ENCODE peak calls at places on chromosome 5, in six cellular contexts. One of them, this sample, is unnamed.
A peak's percentile ranks its signal among the peaks of the same experiment; 100 is the strongest.

GRCh38 chr5:6365142-6365976 is 13.0 kb downstream of the MED10 start:
- DNase-seq in IMR-90: peak; percentile 53
- DNase-seq in osteocyte: peak; percentile 83
- DNase-seq in DND-41: no peak
- DNase-seq in lower leg skin: peak; percentile 72
- DNase-seq in transverse colon: no peak
- DNase-seq in this sample: peak; percentile 18

GRCh38 chr5:115329475-115329874 is 33.0 kb upstream of the CCDC112 start:
- DNase-seq in IMR-90: no peak
- DNase-seq in DND-41: no peak
- DNase-seq in transverse colon: peak; percentile 14
- DNase-seq in lower leg skin: no peak
- DNase-seq in osteocyte: no peak
- DNase-seq in this sample: peak; percentile 75

GRCh38 chr5:36070687-36071571 is 4.2 kb upstream of the UGT3A2 start:
- DNase-seq in transverse colon: no peak
- DNase-seq in lower leg skin: no peak
- DNase-seq in DND-41: no peak
- DNase-seq in osteocyte: no peak
- DNase-seq in IMR-90: no peak
- DNase-seq in this sample: no peak

GRCh38 chr5:111016801-111017200 is 54.7 kb upstream of the TSLP start:
- DNase-seq in lower leg skin: no peak
- DNase-seq in osteocyte: no peak
- DNase-seq in transverse colon: no peak
- DNase-seq in DND-41: no peak
- DNase-seq in IMR-90: peak; percentile 90
- DNase-seq in this sample: no peak

GRCh38 chr5:56717253-56717987 is 97.9 kb upstream of the MAP3K1 start:
- DNase-seq in IMR-90: no peak
- DNase-seq in lower leg skin: no peak
- DNase-seq in DND-41: no peak
- DNase-seq in osteocyte: no peak
- DNase-seq in transverse colon: no peak
- DNase-seq in this sample: no peak

GRCh38 chr5:134545070-134545868 is 19.8 kb downstream of the JADE2 start:
- DNase-seq in lower leg skin: peak; percentile 90
- DNase-seq in DND-41: peak; percentile 26
- DNase-seq in osteocyte: no peak
- DNase-seq in transverse colon: peak; percentile 49
- DNase-seq in IMR-90: no peak
- DNase-seq in this sample: peak; percentile 35

GRCh38 chr5:3996871-3997410 is 401.3 kb downstream of the IRX1 start:
- DNase-seq in lower leg skin: no peak
- DNase-seq in DND-41: no peak
- DNase-seq in osteocyte: no peak
- DNase-seq in IMR-90: no peak
- DNase-seq in transverse colon: no peak
- DNase-seq in this sample: no peak

GRCh38 chr5:113448224-113448623 is 13.4 kb upstream of the TSSK1B start:
- DNase-seq in transverse colon: no peak
- DNase-seq in IMR-90: no peak
- DNase-seq in lower leg skin: no peak
- DNase-seq in osteocyte: no peak
- DNase-seq in DND-41: no peak
- DNase-seq in this sample: no peak

GRCh38 chr5:143197260-143197656 is 206.2 kb downstream of the NR3C1 start:
- DNase-seq in lower leg skin: no peak
- DNase-seq in IMR-90: peak; percentile 28
- DNase-seq in transverse colon: no peak
- DNase-seq in osteocyte: no peak
- DNase-seq in DND-41: no peak
- DNase-seq in this sample: no peak

GRCh38 chr5:114255275-114255674 is 106.6 kb upstream of the KCNN2 start:
- DNase-seq in osteocyte: no peak
- DNase-seq in transverse colon: no peak
- DNase-seq in IMR-90: no peak
- DNase-seq in DND-41: no peak
- DNase-seq in lower leg skin: no peak
- DNase-seq in this sample: peak; percentile 58

GRCh38 chr5:113205323-113205722 is 228.7 kb downstream of the DCP2 start:
- DNase-seq in DND-41: no peak
- DNase-seq in lower leg skin: no peak
- DNase-seq in transverse colon: no peak
- DNase-seq in IMR-90: no peak
- DNase-seq in osteocyte: no peak
- DNase-seq in this sample: no peak

GRCh38 chr5:132473608-132474007 is 17.0 kb downstream of the IRF1 start:
- DNase-seq in transverse colon: peak; percentile 3
- DNase-seq in osteocyte: no peak
- DNase-seq in lower leg skin: no peak
- DNase-seq in IMR-90: no peak
- DNase-seq in DND-41: no peak
- DNase-seq in this sample: no peak

GRCh38 chr5:96344678-96345612 is 88.1 kb downstream of the PCSK1 start:
- DNase-seq in osteocyte: no peak
- DNase-seq in DND-41: peak; percentile 20
- DNase-seq in IMR-90: peak; percentile 86
- DNase-seq in lower leg skin: no peak
- DNase-seq in transverse colon: peak; percentile 35
- DNase-seq in this sample: no peak

GRCh38 chr5:68450245-68450852 is 234.8 kb downstream of the PIK3R1 start:
- DNase-seq in IMR-90: peak; percentile 77
- DNase-seq in osteocyte: no peak
- DNase-seq in lower leg skin: no peak
- DNase-seq in transverse colon: no peak
- DNase-seq in DND-41: no peak
- DNase-seq in this sample: no peak

GRCh38 chr5:17952231-17952630 is 318.0 kb downstream of the TAF11L14 start:
- DNase-seq in lower leg skin: no peak
- DNase-seq in DND-41: no peak
- DNase-seq in IMR-90: no peak
- DNase-seq in osteocyte: no peak
- DNase-seq in transverse colon: no peak
- DNase-seq in this sample: no peak

GRCh38 chr5:74187757-74188156 is 452.8 kb downstream of the ENC1 start:
- DNase-seq in DND-41: no peak
- DNase-seq in IMR-90: no peak
- DNase-seq in lower leg skin: no peak
- DNase-seq in transverse colon: no peak
- DNase-seq in osteocyte: no peak
- DNase-seq in this sample: peak; percentile 66

GRCh38 chr5:18465833-18466681 is 831.8 kb downstream of the TAF11L14 start:
- DNase-seq in IMR-90: peak; percentile 1
- DNase-seq in lower leg skin: no peak
- DNase-seq in osteocyte: no peak
- DNase-seq in DND-41: peak; percentile 45
- DNase-seq in transverse colon: peak; percentile 52
- DNase-seq in this sample: peak; percentile 88

GRCh38 chr5:170960567-170960966 is 98.7 kb downstream of the RANBP17 start:
- DNase-seq in transverse colon: no peak
- DNase-seq in DND-41: no peak
- DNase-seq in IMR-90: peak; percentile 59
- DNase-seq in lower leg skin: no peak
- DNase-seq in osteocyte: no peak
- DNase-seq in this sample: no peak

GRCh38 chr5:55276771-55277170 is 30.7 kb downstream of the DHX29 start:
- DNase-seq in osteocyte: no peak
- DNase-seq in DND-41: no peak
- DNase-seq in transverse colon: no peak
- DNase-seq in lower leg skin: no peak
- DNase-seq in IMR-90: peak; percentile 72
- DNase-seq in this sample: no peak

GRCh38 chr5:109563189-109563588 is 126.5 kb upstream of the MAN2A1 start:
- DNase-seq in DND-41: no peak
- DNase-seq in transverse colon: no peak
- DNase-seq in osteocyte: no peak
- DNase-seq in IMR-90: no peak
- DNase-seq in lower leg skin: no peak
- DNase-seq in this sample: no peak

DNA sequence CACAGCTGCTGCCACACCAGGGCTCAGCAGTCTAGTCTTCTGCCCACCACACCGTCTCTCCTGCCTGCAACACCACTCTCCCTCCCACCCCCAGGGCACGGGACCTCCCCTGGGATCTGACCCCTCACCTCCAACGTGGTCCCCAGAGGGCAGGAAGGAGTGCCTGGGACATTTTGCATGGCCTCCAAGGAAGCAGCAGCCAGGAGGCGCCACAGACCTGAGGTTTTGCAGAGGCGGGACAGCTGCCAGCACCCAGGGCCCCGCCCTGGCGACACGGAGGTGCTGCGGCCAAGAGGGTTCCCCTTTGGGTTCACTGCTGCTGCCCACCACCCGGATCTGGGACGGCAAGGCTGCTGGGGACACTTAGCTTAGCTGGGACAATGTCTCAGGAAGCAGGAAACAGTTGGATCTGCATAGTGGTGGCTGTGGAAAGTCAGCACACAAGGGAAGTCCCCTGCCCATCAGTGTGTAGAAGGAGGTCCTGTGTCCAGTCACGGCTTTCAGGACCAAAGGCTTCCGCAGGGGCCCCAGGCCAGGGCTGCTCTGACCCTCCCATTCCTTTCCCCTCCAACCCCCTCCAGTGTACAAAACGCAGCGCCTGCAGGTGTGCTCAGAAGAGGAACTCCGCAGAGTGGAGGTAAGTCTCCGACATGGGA is 13.8 kb downstream of the PROP1 start:
- DNase-seq in IMR-90: no peak
- DNase-seq in osteocyte: peak; percentile 82
- DNase-seq in transverse colon: no peak
- DNase-seq in lower leg skin: peak; percentile 81
- DNase-seq in DND-41: peak; percentile 25
- DNase-seq in this sample: peak; percentile 92
- TF ChIP-seq CTCF in IMR-90: no peak
- TF ChIP-seq CTCF in osteocyte: no peak
- TF ChIP-seq CTCF in transverse colon: no peak
- TF ChIP-seq CTCF in lower leg skin: no peak
- TF ChIP-seq CTCF in DND-41: peak; percentile 51
- TF ChIP-seq CTCF in this sample: peak; percentile 84

GRCh38 chr5:174433098-174433497 is 291.3 kb upstream of the MSX2 start:
- DNase-seq in lower leg skin: no peak
- DNase-seq in DND-41: no peak
- DNase-seq in osteocyte: no peak
- DNase-seq in IMR-90: no peak
- DNase-seq in transverse colon: no peak
- DNase-seq in this sample: no peak
- TF ChIP-seq CTCF in lower leg skin: no peak
- TF ChIP-seq CTCF in DND-41: no peak
- TF ChIP-seq CTCF in osteocyte: no peak
- TF ChIP-seq CTCF in IMR-90: no peak
- TF ChIP-seq CTCF in transverse colon: no peak
- TF ChIP-seq CTCF in this sample: no peak

GRCh38 chr5:64506567-64507321 is 929 bp downstream of the RGS7BP start:
- DNase-seq in IMR-90: no peak
- DNase-seq in osteocyte: no peak
- DNase-seq in lower leg skin: no peak
- DNase-seq in DND-41: no peak
- DNase-seq in transverse colon: no peak
- DNase-seq in this sample: peak; percentile 85
- TF ChIP-seq CTCF in IMR-90: no peak
- TF ChIP-seq CTCF in osteocyte: no peak
- TF ChIP-seq CTCF in lower leg skin: no peak
- TF ChIP-seq CTCF in DND-41: no peak
- TF ChIP-seq CTCF in transverse colon: no peak
- TF ChIP-seq CTCF in this sample: peak; percentile 68

GRCh38 chr5:42745426-42745825 is 11.2 kb upstream of the CCDC152 start:
- DNase-seq in transverse colon: peak; percentile 13
- DNase-seq in lower leg skin: no peak
- DNase-seq in IMR-90: no peak
- DNase-seq in osteocyte: no peak
- DNase-seq in DND-41: no peak
- DNase-seq in this sample: peak; percentile 89
- TF ChIP-seq CTCF in transverse colon: peak; percentile 30
- TF ChIP-seq CTCF in lower leg skin: no peak
- TF ChIP-seq CTCF in IMR-90: peak; percentile 19
- TF ChIP-seq CTCF in osteocyte: no peak
- TF ChIP-seq CTCF in DND-41: peak; percentile 48
- TF ChIP-seq CTCF in this sample: peak; percentile 87

GRCh38 chr5:146466521-146467349 is 19.6 kb downstream of the TCERG1 start:
- DNase-seq in lower leg skin: no peak
- DNase-seq in DND-41: no peak
- DNase-seq in transverse colon: no peak
- DNase-seq in osteocyte: no peak
- DNase-seq in IMR-90: peak; percentile 37
- DNase-seq in this sample: no peak
- TF ChIP-seq CTCF in lower leg skin: no peak
- TF ChIP-seq CTCF in DND-41: peak; percentile 45
- TF ChIP-seq CTCF in transverse colon: no peak
- TF ChIP-seq CTCF in osteocyte: peak; percentile 62
- TF ChIP-seq CTCF in IMR-90: peak; percentile 58
- TF ChIP-seq CTCF in this sample: peak; percentile 79

GRCh38 chr5:176573564-176574296 is 24.6 kb downstream of the CDHR2 start:
- DNase-seq in lower leg skin: peak; percentile 93
- DNase-seq in osteocyte: no peak
- DNase-seq in transverse colon: peak; percentile 73
- DNase-seq in DND-41: peak; percentile 69
- DNase-seq in IMR-90: peak; percentile 32
- DNase-seq in this sample: peak; percentile 93
- TF ChIP-seq CTCF in lower leg skin: peak; percentile 17
- TF ChIP-seq CTCF in osteocyte: peak; percentile 82
- TF ChIP-seq CTCF in transverse colon: peak; percentile 80
- TF ChIP-seq CTCF in DND-41: peak; percentile 88
- TF ChIP-seq CTCF in IMR-90: peak; percentile 82
- TF ChIP-seq CTCF in this sample: peak; percentile 86

DNA sequence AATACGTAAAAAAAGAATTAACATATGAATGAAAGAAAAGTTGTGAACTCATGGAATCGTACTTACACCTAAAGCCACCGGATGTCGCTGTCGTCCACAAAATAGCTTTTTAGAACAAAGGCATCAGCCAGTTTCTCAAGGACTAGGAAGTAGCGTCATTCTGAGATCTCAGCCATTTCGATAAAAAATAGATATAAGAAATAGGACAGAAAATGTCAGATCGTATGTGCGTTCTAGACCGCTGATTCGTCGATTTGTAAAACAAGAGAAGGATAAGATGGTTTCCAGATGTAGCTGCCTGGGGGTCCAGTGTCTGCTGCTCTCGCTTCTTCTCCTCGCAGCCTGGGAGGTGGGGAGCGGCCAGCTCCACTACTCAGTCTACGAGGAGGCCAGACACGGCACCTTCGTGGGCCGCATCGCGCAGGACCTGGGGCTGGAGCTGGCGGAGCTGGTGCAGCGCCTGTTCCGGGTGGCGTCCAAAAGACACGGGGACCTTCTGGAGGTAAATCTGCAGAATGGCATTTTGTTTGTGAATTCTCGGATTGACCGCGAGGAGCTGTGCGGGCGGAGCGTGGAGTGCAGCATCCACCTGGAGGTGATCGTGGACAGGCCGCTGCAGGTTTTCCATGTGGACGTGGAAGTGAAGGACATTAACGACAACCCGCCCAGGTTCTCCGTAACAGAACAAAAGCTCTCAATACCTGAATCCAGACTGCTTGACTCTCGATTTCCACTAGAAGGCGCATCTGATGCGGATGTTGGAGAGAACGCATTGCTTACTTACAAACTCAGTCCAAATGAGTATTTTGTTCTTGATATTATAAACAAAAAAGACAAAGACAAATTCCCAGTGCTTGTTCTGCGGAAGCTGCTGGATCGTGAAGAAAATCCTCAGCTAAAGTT is at the start of gene PCDHA10:
- DNase-seq in lower leg skin: no peak
- DNase-seq in DND-41: no peak
- DNase-seq in osteocyte: no peak
- DNase-seq in IMR-90: no peak
- DNase-seq in transverse colon: no peak
- DNase-seq in this sample: peak; percentile 82
- TF ChIP-seq CTCF in lower leg skin: no peak
- TF ChIP-seq CTCF in DND-41: peak; percentile 42
- TF ChIP-seq CTCF in osteocyte: peak; percentile 36
- TF ChIP-seq CTCF in IMR-90: no peak
- TF ChIP-seq CTCF in transverse colon: no peak
- TF ChIP-seq CTCF in this sample: peak; percentile 80